ENCODE peak calls at places on chromosomes 11 and 22, in seven cellular contexts. One of them, this sample, is unnamed.

GRCh38 chr22:46064236-46064965 is 85.9 kb upstream of the PPARA start:
- DNase-seq in neuronal stem cell: no peak
- DNase-seq in ACHN: no peak
- DNase-seq in NCI-H2081: peak; percentile 28
- DNase-seq in effector memory CD8-positive, alpha-beta T cell: no peak
- DNase-seq in H54: no peak
- DNase-seq in BJ: no peak
- DNase-seq in this sample: no peak

GRCh38 chr11:12480401-12480800 is 103.0 kb downstream of the PARVA start:
- DNase-seq in BJ: no peak
- DNase-seq in effector memory CD8-positive, alpha-beta T cell: no peak
- DNase-seq in NCI-H2081: no peak
- DNase-seq in neuronal stem cell: no peak
- DNase-seq in H54: no peak
- DNase-seq in ACHN: no peak
- DNase-seq in this sample: no peak

GRCh38 chr22:44888491-44888941 is 121.3 kb downstream of the PHF21B start:
- DNase-seq in BJ: no peak
- DNase-seq in effector memory CD8-positive, alpha-beta T cell: no peak
- DNase-seq in ACHN: no peak
- DNase-seq in H54: no peak
- DNase-seq in NCI-H2081: no peak
- DNase-seq in neuronal stem cell: no peak
- DNase-seq in this sample: no peak

GRCh38 chr22:37193629-37194191 is 5.7 kb upstream of the C1QTNF6 start:
- DNase-seq in neuronal stem cell: no peak
- DNase-seq in BJ: no peak
- DNase-seq in ACHN: no peak
- DNase-seq in NCI-H2081: no peak
- DNase-seq in H54: no peak
- DNase-seq in effector memory CD8-positive, alpha-beta T cell: peak; percentile 47
- DNase-seq in this sample: no peak

GRCh38 chr11:133712235-133712634 is 133.1 kb downstream of the SPATA19 start:
- DNase-seq in effector memory CD8-positive, alpha-beta T cell: no peak
- DNase-seq in NCI-H2081: no peak
- DNase-seq in BJ: no peak
- DNase-seq in neuronal stem cell: no peak
- DNase-seq in ACHN: no peak
- DNase-seq in H54: no peak
- DNase-seq in this sample: no peak

GRCh38 chr11:47552086-47552580 is 799 bp downstream of the CELF1 start:
- DNase-seq in neuronal stem cell: no peak
- DNase-seq in effector memory CD8-positive, alpha-beta T cell: peak; percentile 5
- DNase-seq in H54: no peak
- DNase-seq in BJ: no peak
- DNase-seq in NCI-H2081: no peak
- DNase-seq in ACHN: peak; percentile 52
- DNase-seq in this sample: no peak

GRCh38 chr11:109859325-109859724 is 233.9 kb upstream of the ZC3H12C start:
- DNase-seq in ACHN: no peak
- DNase-seq in H54: peak; percentile 12
- DNase-seq in effector memory CD8-positive, alpha-beta T cell: no peak
- DNase-seq in neuronal stem cell: no peak
- DNase-seq in NCI-H2081: no peak
- DNase-seq in BJ: no peak
- DNase-seq in this sample: no peak

GRCh38 chr11:6812391-6813005 is 13.0 kb upstream of the OR6A2 start:
- DNase-seq in neuronal stem cell: peak; percentile 43
- DNase-seq in effector memory CD8-positive, alpha-beta T cell: peak; percentile 38
- DNase-seq in NCI-H2081: peak; percentile 18
- DNase-seq in ACHN: peak; percentile 43
- DNase-seq in H54: peak; percentile 33
- DNase-seq in BJ: no peak
- DNase-seq in this sample: no peak

GRCh38 chr22:45450931-45451651 is 37.6 kb downstream of the RIBC2 start:
- DNase-seq in H54: no peak
- DNase-seq in effector memory CD8-positive, alpha-beta T cell: no peak
- DNase-seq in BJ: peak; percentile 99
- DNase-seq in NCI-H2081: no peak
- DNase-seq in neuronal stem cell: no peak
- DNase-seq in ACHN: no peak
- DNase-seq in this sample: no peak

GRCh38 chr22:41875531-41876242 is 39.2 kb downstream of the SHISA8 start:
- DNase-seq in H54: no peak
- DNase-seq in ACHN: no peak
- DNase-seq in neuronal stem cell: no peak
- DNase-seq in NCI-H2081: no peak
- DNase-seq in effector memory CD8-positive, alpha-beta T cell: no peak
- DNase-seq in BJ: no peak
- DNase-seq in this sample: no peak

GRCh38 chr11:17354070-17354924 is 2.7 kb downstream of the NCR3LG1 start:
- DNase-seq in H54: peak; percentile 60
- DNase-seq in ACHN: peak; percentile 73
- DNase-seq in effector memory CD8-positive, alpha-beta T cell: peak; percentile 70
- DNase-seq in BJ: peak; percentile 19
- DNase-seq in NCI-H2081: peak; percentile 63
- DNase-seq in neuronal stem cell: peak; percentile 54
- DNase-seq in this sample: peak; percentile 21

GRCh38 chr11:75259711-75260110 is 19.1 kb downstream of the TPBGL start:
- DNase-seq in ACHN: no peak
- DNase-seq in H54: no peak
- DNase-seq in effector memory CD8-positive, alpha-beta T cell: no peak
- DNase-seq in BJ: no peak
- DNase-seq in NCI-H2081: no peak
- DNase-seq in neuronal stem cell: no peak
- DNase-seq in this sample: no peak

GRCh38 chr22:49209452-49210195 is 618.0 kb downstream of the BRD1 start:
- DNase-seq in effector memory CD8-positive, alpha-beta T cell: no peak
- DNase-seq in neuronal stem cell: no peak
- DNase-seq in NCI-H2081: peak; percentile 61
- DNase-seq in H54: no peak
- DNase-seq in ACHN: no peak
- DNase-seq in BJ: no peak
- DNase-seq in this sample: no peak

GRCh38 chr11:93668171-93668570 is 6.7 kb downstream of the CEP295 start:
- DNase-seq in NCI-H2081: no peak
- DNase-seq in BJ: no peak
- DNase-seq in neuronal stem cell: no peak
- DNase-seq in ACHN: peak; percentile 49
- DNase-seq in H54: no peak
- DNase-seq in effector memory CD8-positive, alpha-beta T cell: no peak
- DNase-seq in this sample: no peak

GRCh38 chr11:121225402-121225801 is 67.2 kb upstream of the SC5D start:
- DNase-seq in BJ: no peak
- DNase-seq in effector memory CD8-positive, alpha-beta T cell: no peak
- DNase-seq in ACHN: no peak
- DNase-seq in neuronal stem cell: no peak
- DNase-seq in H54: no peak
- DNase-seq in NCI-H2081: no peak
- DNase-seq in this sample: no peak

GRCh38 chr22:45064313-45065268 is 54.8 kb upstream of the PHF21B start:
- DNase-seq in H54: peak; percentile 55
- DNase-seq in BJ: peak; percentile 59
- DNase-seq in effector memory CD8-positive, alpha-beta T cell: no peak
- DNase-seq in NCI-H2081: no peak
- DNase-seq in neuronal stem cell: no peak
- DNase-seq in ACHN: peak; percentile 16
- DNase-seq in this sample: no peak

GRCh38 chr11:73875380-73875779 is 1.3 kb downstream of the COA4 start:
- DNase-seq in neuronal stem cell: no peak
- DNase-seq in ACHN: no peak
- DNase-seq in effector memory CD8-positive, alpha-beta T cell: no peak
- DNase-seq in NCI-H2081: no peak
- DNase-seq in BJ: no peak
- DNase-seq in H54: no peak
- DNase-seq in this sample: no peak

This sample was measured in T-helper 17 cell.